ENCODE peak calls at places on chromosomes 5 and 9, in ten cellular contexts. W is stomach; U is SJCRH30; I is right atrium auricular region; M is esophagus squamous epithelium; Q is mammary epithelial cell; S is effector memory CD4-positive, alpha-beta T cell; E is psoas muscle; Y is GM23248; R is WERI-Rb-1. C is an unnamed sample. For H3K9me3, H3K27me3 and H3K36me3, the result is how much of the 10 kb centered on the place peaks cover.

GRCh38 chr9:113462781-113463286 is 693 bp upstream of the RGS3 start:
- DNase-seq in W (no peak), U (no peak), I (peak), M (no peak), Q (no peak), S (no peak), E (no peak), Y (no peak), R (no peak), C (no peak)

GRCh38 chr5:169637085-169637855 is at the start of gene DOCK2:
- DNase-seq in W (peak), U (no peak), I (no peak), M (peak), Q (no peak), S (peak), E (peak), Y (peak), R (no peak), C (no peak)

GRCh38 chr5:79840085-79840990 is 150.7 kb downstream of the CMYA5 start:
- DNase-seq in W (no peak), U (no peak), I (peak), M (no peak), Q (no peak), S (no peak), E (no peak), Y (peak), R (no peak), C (no peak)

GRCh38 chr9:128274245-128274644 is 1.6 kb downstream of the GOLGA2 start:
- DNase-seq in W (no peak), U (no peak), I (no peak), M (no peak), Q (no peak), S (no peak), E (no peak), Y (peak), R (no peak), C (no peak)

GRCh38 chr5:141182248-141182647 is at the start of gene PCDHB16:
- DNase-seq in W (no peak), U (no peak), I (peak), M (no peak), Q (peak), S (no peak), E (no peak), Y (peak), R (peak), C (peak)

GRCh38 chr5:107331882-107332281 is 338.9 kb downstream of the EFNA5 start:
- DNase-seq in W (no peak), U (peak), I (no peak), M (no peak), Q (peak), S (no peak), E (no peak), Y (no peak), R (no peak), C (no peak)

GRCh38 chr5:156394642-156395393 is 67.9 kb downstream of the SGCD start:
- DNase-seq in W (no peak), U (no peak), I (no peak), M (no peak), Q (no peak), S (no peak), E (no peak), Y (no peak), R (no peak), C (no peak)

GRCh38 chr5:59648949-59649921 is 244.3 kb downstream of the PDE4D start:
- DNase-seq in W (peak), U (no peak), I (no peak), M (no peak), Q (no peak), S (no peak), E (no peak), Y (no peak), R (peak), C (no peak)

GRCh38 chr5:91132552-91132951 is 250.6 kb downstream of the ARRDC3 start:
- DNase-seq in W (no peak), U (no peak), I (no peak), M (no peak), Q (no peak), S (no peak), E (no peak), Y (no peak), R (no peak), C (no peak)

GRCh38 chr5:95283761-95284511 is 958 bp downstream of the MCTP1 start:
- DNase-seq in W (peak), U (peak), I (no peak), M (no peak), Q (peak), S (no peak), E (no peak), Y (peak), R (peak), C (peak)

GRCh38 chr9:109973336-109973735 is 193.3 kb downstream of the PALM2AKAP2 start:
- DNase-seq in W (no peak), U (no peak), I (no peak), M (no peak), Q (no peak), S (no peak), E (no peak), Y (no peak), R (no peak), C (no peak)

GRCh38 chr9:5951686-5952211 is 61.1 kb downstream of the MLANA start:
- DNase-seq in W (no peak), U (no peak), I (no peak), M (no peak), Q (peak), S (no peak), E (no peak), Y (peak), R (no peak), C (peak)

GRCh38 chr5:119300311-119300670 is 55.5 kb upstream of the TNFAIP8 start:
- DNase-seq in W (no peak), U (no peak), I (no peak), M (no peak), Q (no peak), S (no peak), E (no peak), Y (no peak), R (no peak), C (no peak)
- H3K9me3 ChIP-seq in W (under half), U (under half), I (under half), M (under half), Q (under half), S (under half), E (under half), Y (under half), R (under half), C (under half)

GRCh38 chr9:137295313-137296213 is 6.5 kb downstream of the NRARP start:
- DNase-seq in W (peak), U (peak), I (no peak), M (no peak), Q (no peak), S (no peak), E (no peak), Y (peak), R (no peak), C (peak)
- H3K27me3 ChIP-seq in W (under half), U (under half), I (under half), M (under half), Q (under half), S (half or more), E (under half), Y (under half), R (under half), C (under half)

DNA sequence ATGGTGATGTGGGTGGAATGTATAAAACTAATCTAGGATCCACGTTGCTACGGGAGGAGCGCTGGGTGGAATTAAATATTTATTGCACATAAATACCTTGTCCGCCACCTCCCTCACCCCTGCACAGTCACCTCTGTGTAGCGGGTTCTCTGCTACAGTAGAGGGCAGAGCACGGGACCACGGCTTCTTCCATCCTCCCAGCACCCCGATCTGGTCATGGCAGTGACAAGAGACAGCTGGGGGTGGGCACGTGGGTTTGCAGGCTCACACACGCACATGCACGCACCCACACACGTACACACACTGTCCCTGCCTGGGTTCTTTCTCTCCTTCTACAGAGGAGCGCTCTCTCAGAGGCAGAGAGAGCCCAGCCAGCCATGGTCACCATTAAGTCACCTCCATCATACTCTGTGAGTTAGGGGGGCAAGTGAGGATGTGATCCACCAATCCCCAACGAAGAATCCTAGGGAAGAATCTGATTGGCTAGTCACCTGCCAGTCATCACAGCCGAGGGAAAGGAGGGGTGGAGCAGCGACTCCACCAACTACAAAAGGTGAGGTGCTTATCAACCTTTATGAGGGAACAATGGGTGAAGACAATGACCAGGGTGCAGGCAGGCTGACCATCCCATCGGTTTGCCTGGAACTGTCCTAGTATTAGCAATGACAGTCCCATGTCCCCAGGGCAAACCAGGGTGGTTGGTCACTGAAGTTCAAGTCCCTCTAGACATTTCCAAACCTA is 18.5 kb upstream of the FCN1 start:
- DNase-seq in W (no peak), U (no peak), I (no peak), M (no peak), Q (no peak), S (no peak), E (peak), Y (no peak), R (peak), C (no peak)
- H3K36me3 ChIP-seq in W (under half), U (under half), I (under half), M (under half), Q (under half), S (under half), E (under half), Y (under half), R (under half), C (under half)

DNA sequence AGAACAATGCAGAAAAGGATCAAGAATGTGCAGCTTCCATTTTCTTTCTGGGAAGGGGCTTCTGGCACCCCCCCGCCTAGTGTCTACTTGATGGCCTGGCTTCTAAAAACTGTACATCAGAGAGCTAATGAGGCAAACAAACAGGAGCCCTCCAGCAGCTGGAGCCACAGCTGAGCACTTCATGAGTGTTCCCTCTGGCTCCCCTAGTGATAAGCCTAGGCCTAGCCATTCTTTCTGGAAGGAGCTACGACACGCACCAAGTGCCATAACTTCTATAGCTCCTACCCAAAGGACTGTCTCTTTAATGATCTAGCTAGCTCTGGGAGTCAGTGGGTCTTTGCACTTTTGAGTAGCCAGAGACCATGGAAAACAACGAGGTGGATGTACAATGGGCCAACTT is 66.1 kb downstream of the DNAH5 start:
- DNase-seq in W (no peak), U (no peak), I (no peak), M (no peak), Q (no peak), S (no peak), E (no peak), Y (no peak), R (no peak), C (no peak)
- H3K9me3 ChIP-seq in W (under half), U (under half), I (under half), M (under half), Q (under half), S (under half), E (under half), Y (under half), R (under half), C (under half)

GRCh38 chr5:135041145-135041587 is 7.1 kb upstream of the PITX1 start:
- DNase-seq in W (no peak), U (no peak), I (no peak), M (no peak), Q (no peak), S (no peak), E (peak), Y (no peak), R (no peak), C (no peak)
- H3K27me3 ChIP-seq in W (half or more), U (under half), I (under half), M (under half), Q (under half), S (under half), E (under half), Y (half or more), R (under half), C (under half)

DNA sequence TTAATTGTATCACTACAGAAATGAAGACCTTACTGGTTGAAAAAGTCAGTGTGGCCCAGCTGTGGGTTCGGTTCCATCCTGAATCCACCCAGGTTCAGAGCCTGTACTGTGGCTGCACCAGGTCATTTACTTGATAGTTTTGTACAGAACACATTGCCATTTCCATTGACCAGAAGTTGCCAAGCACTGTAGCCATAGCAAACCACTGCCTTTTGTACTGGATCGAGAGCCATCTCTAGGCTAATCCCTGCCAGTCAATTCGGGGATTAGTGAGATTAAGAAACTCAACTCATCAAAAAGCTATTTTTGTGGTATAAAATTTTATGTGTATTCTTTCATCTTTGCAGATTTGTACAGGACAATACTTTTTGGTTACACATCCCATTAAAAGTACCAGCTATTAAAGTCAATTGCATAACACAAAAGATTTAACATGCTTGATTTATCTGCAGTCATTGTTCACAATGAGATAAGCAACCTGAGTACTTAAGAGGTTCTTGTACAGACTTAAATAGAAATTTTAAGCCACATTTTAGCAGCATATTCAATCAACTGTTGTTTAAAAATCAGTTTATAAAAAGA is 108.5 kb upstream of the OTULINL start:
- DNase-seq in W (no peak), U (no peak), I (no peak), M (no peak), Q (no peak), S (no peak), E (no peak), Y (no peak), R (peak), C (no peak)
- H3K36me3 ChIP-seq in W (half or more), U (under half), I (half or more), M (under half), Q (under half), S (under half), E (under half), Y (half or more), R (under half), C (half or more)

DNA sequence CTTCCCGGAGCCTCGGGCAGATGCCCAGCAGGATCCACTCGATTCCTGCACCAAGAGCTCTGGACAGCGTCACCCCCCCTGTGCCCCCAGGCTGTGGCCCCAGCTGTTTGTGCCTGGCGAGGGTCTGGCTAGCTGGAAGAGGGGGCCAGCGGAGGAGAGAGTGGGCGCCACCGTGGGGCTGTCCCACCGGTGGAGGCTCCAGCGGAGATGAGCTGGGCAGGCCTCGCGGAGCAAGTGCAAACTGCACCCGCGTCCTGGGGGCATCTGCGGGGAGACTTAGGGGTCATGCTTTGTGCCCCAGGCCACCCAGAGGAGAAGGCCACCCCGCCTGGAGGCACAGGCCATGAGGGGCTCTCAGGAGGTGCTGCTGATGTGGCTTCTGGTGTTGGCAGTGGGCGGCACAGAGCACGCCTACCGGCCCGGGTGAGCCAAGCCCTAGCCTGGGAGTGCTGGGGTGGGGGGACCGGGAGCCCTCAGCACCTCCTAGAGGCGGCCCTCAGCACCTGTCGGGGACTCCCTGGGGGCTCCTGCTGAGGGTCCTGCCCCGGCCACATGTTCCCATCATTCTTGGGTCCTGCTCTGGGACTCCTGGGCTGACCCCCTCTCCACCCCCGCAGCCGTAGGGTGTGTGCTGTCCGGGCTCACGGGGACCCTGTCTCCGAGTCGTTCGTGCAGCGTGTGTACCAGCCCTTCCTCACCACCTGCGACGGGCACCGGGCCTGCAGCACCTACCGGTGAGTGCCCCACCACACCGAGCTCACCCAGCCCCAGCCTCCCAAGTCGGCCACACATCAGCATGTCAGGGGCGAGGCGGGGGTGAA is 5.4 kb downstream of the EGFL7 start:
- DNase-seq in W (no peak), U (peak), I (no peak), M (no peak), Q (no peak), S (no peak), E (no peak), Y (no peak), R (no peak), C (no peak)
- H3K9me3 ChIP-seq in W (under half), U (under half), I (under half), M (under half), Q (under half), S (under half), E (under half), Y (under half), R (under half), C (under half)